ENCODE peak calls at places on chromosomes 5 and 9, in four cellular contexts. U is ACHN; X is CD8-positive, alpha-beta memory T cell; J is brain microvascular endothelial cell. P is an unnamed sample.

GRCh38 chr5:139194486-139194885 is 3.7 kb downstream of the SIL1 start:
- DNase-seq in U (no peak), J (no peak), X (no peak), P (no peak)

GRCh38 chr5:127400946-127401670 is 110.5 kb downstream of the MEGF10 start:
- DNase-seq in J (peak), X (no peak), U (no peak), P (no peak)

GRCh38 chr9:35618325-35618727 is at the start of gene CD72:
- DNase-seq in U (no peak), X (no peak), J (no peak), P (no peak)

GRCh38 chr9:8895498-8896224 is 1096.1 kb upstream of the DMAC1 start:
- DNase-seq in U (peak), X (no peak), J (peak), P (no peak)

GRCh38 chr5:109105631-109106267 is 304.0 kb downstream of the PJA2 start:
- DNase-seq in X (no peak), J (peak), U (no peak), P (no peak)

GRCh38 chr9:114662081-114662989 is 4.7 kb upstream of the TEX53 start:
- DNase-seq in X (peak), J (peak), U (peak), P (peak)

GRCh38 chr9:19116391-19116790 is 10.9 kb downstream of the PLIN2 start:
- DNase-seq in X (no peak), J (no peak), U (no peak), P (peak)

GRCh38 chr9:129014124-129014523 is 14.0 kb downstream of the SH3GLB2 start:
- DNase-seq in X (no peak), U (no peak), J (no peak), P (no peak)

GRCh38 chr5:43631182-43631910 is 28.4 kb downstream of the NNT start:
- DNase-seq in X (peak), J (peak), U (peak), P (no peak)

GRCh38 chr5:10503997-10504761 is 59.7 kb upstream of the ANKRD33B start:
- DNase-seq in U (no peak), J (no peak), X (no peak), P (no peak)

GRCh38 chr5:100643473-100643872 is 108.3 kb downstream of the FAM174A start:
- DNase-seq in J (no peak), U (no peak), X (no peak), P (no peak)

GRCh38 chr9:108057421-108058136 is 568.0 kb upstream of the KLF4 start:
- DNase-seq in U (peak), J (peak), X (no peak), P (no peak)

GRCh38 chr5:90843443-90843842 is 284.8 kb downstream of the ADGRV1 start:
- DNase-seq in X (no peak), U (no peak), J (no peak), P (no peak)

GRCh38 chr5:157006262-157006661 is 43.2 kb upstream of the TIMD4 start:
- DNase-seq in X (no peak), J (no peak), U (no peak), P (no peak)

GRCh38 chr9:6414291-6414690 is 1.3 kb downstream of the UHRF2 start:
- DNase-seq in X (no peak), U (peak), J (peak), P (no peak)

GRCh38 chr5:113214606-113215323 is 220.0 kb downstream of the TSSK1B start:
- DNase-seq in J (no peak), U (no peak), X (no peak), P (no peak)

GRCh38 chr9:61667559-61668121 is 477.8 kb downstream of the SPATA31A7 start:
- DNase-seq in X (no peak), J (no peak), U (no peak), P (no peak)

GRCh38 chr9:15846611-15847010 is 293.8 kb downstream of the CCDC171 start:
- DNase-seq in J (no peak), U (no peak), X (no peak), P (no peak)

GRCh38 chr5:133336121-133336968 is 276.0 kb downstream of the FSTL4 start:
- DNase-seq in J (no peak), X (no peak), U (no peak), P (no peak)

GRCh38 chr5:122707796-122708195 is 67.1 kb upstream of the SNX2 start:
- DNase-seq in X (no peak), U (no peak), J (no peak), P (no peak)

GRCh38 chr5:86757824-86758223 is 140.1 kb downstream of the COX7C start:
- DNase-seq in X (no peak), U (no peak), J (no peak), P (no peak)

GRCh38 chr5:96967400-96967799 is 31.5 kb downstream of the LNPEP start:
- DNase-seq in U (no peak), X (no peak), J (no peak), P (no peak)

P was measured in NK-92 treated with Interleukin-12 subunit alpha and Interleukin-12 subunit beta, amount 100 ng/mL, for 24 hours.